ENCODE peak calls at places on chromosome 19, in six cellular contexts. G, B, A, X, L and J are unnamed samples.
A peak's percentile ranks its signal among the peaks of the same experiment; 100 is the strongest.

GRCh38 chr19:47331490-47331889 is 485 bp upstream of the C5AR2 start:
- DNase-seq in X (no peak), G (no peak), L (no peak), B (no peak), A (no peak), J (no peak)

GRCh38 chr19:21434967-21435544 is 38.1 kb downstream of the ZNF493 start:
- DNase-seq in A (no peak), X (peak; percentile 34), B (no peak), L (no peak), G (no peak), J (no peak)

GRCh38 chr19:10975374-10976036 is 14.7 kb downstream of the SMARCA4 start:
- DNase-seq in G (no peak), A (no peak), B (no peak), X (no peak), L (no peak), J (no peak)

GRCh38 chr19:16626796-16627193 is 1.2 kb downstream of the MED26 start:
- DNase-seq in G (no peak), B (no peak), X (peak; percentile 36), L (no peak), A (no peak), J (no peak)

GRCh38 chr19:10808937-10809655 is 26.9 kb downstream of the TMED1 start:
- DNase-seq in L (no peak), G (no peak), A (peak; percentile 66), X (no peak), B (peak; percentile 44), J (no peak)

GRCh38 chr19:38683393-38684077 is 36.1 kb downstream of the ACTN4 start:
- DNase-seq in X (no peak), B (peak; percentile 99), A (peak; percentile 75), G (peak; percentile 83), L (no peak), J (peak; percentile 88)

GRCh38 chr19:49861541-49862410 is 5.6 kb downstream of the PNKP start:
- DNase-seq in A (no peak), L (no peak), X (no peak), G (no peak), B (no peak), J (no peak)

GRCh38 chr19:54364775-54365257 is at the start of gene LAIR1:
- DNase-seq in L (no peak), A (no peak), B (no peak), X (no peak), G (no peak), J (no peak)

GRCh38 chr19:42555801-42556200 is 27.5 kb upstream of the CEACAM1 start:
- DNase-seq in X (no peak), B (no peak), A (no peak), G (no peak), L (no peak), J (no peak)

GRCh38 chr19:11142528-11143171 is 12.9 kb downstream of the SPC24 start:
- DNase-seq in B (peak; percentile 79), A (peak; percentile 85), G (no peak), L (no peak), X (peak; percentile 89), J (no peak)

GRCh38 chr19:6204866-6205723 is 69.6 kb downstream of the ACSBG2 start:
- DNase-seq in L (no peak), B (no peak), G (no peak), X (no peak), A (no peak), J (no peak)

GRCh38 chr19:12733907-12734214 is 623 bp downstream of the TRIR start:
- DNase-seq in A (no peak), X (no peak), B (no peak), G (no peak), L (no peak), J (no peak)

DNA sequence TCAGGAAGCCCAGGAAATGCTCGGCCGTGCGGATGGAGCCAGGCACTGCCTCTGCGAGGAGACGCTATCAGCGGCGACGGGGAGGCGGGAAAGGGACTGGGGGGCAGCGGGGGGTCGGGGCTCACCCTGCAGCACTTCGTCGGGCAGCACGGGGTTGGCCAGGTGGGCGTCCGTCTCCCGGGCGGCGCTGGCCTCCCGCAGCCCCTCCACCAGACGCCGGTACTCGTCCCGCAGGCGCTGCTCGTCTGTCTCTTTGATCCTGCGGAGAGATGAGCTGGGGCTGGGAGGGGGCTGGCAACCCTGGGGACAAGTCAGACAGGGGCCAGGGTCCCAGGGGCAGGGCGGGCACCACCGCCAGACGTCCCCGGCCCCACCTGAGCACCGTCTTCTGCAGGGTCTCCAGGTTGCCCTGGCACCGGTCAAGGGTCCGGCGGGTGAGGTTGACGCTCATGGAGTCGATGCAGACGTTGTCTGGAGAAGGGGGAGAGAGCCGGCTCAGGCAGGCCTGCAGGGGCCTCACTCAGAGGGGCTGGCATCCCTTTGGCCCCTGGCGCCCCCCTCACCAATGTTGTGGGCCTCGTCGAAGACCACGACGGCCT is 6.4 kb downstream of the ERCC2 start:
- DNase-seq in L (no peak), G (no peak), A (peak; percentile 5), B (no peak), X (no peak), J (no peak)
- TF ChIP-seq JUND in L (no peak), G (no peak), A (no peak), B (no peak), X (no peak), J (no peak)

GRCh38 chr19:48741222-48741999 is 1.0 kb upstream of the RASIP1 start:
- DNase-seq in L (no peak), G (peak; percentile 97), A (peak; percentile 94), X (peak; percentile 81), B (no peak), J (no peak)

GRCh38 chr19:48738557-48739399 is 1.6 kb downstream of the RASIP1 start:
- DNase-seq in L (peak; percentile 11), G (peak; percentile 99), X (peak; percentile 100), B (peak; percentile 82), A (peak; percentile 98), J (peak; percentile 92)

GRCh38 chr19:48740705-48741030 is 258 bp upstream of the RASIP1 start:
- DNase-seq in L (no peak), G (no peak), X (no peak), A (no peak), B (no peak), J (no peak)

GRCh38 chr19:48739400-48739825 is 997 bp downstream of the RASIP1 start:
- DNase-seq in X (peak; percentile 67), G (no peak), L (no peak), B (no peak), A (peak; percentile 54), J (no peak)

DNA sequence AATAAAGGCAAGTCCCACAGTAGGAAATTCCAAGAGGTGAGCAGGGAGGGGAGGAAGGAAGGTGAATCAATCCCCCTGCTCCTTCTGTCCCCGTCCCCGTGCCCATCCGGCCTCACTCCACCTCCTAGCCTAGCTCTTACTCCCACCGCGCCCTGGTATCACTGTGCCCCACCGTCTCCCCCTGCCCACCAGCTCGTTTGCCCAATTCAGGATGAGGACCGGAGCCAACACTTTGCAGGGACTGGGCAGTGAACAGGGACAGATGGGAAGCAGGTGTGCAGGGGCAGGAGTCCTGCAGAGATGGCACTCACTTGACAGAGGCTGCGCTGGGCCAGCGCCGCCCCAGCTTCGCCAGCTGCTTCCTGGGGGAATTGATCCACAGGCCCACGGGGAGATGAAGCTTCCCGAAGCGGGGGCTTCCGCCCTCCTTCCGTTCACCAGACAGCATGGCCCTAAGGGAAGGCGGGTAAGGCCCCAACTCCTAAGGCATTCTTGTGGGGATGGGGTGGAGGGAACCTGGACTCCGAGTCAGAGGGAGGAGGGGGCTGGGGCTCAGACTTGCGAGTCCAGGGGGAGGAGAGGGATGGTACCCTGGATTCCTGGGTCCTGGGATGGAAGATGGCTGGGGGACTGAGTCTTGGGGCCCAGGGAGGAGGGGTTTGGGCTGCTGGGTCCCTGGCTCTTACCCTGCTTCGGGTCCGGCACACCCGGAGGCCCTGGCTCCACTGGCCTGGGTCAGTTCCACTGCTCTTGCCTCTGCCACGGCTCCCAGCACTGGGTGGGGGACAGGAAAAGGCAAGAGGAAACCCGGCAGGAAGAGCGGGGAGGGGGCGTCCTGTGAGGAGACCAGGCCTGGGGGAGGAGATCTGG is at the start of gene RASIP1:
- DNase-seq in A (no peak), B (no peak), G (no peak), X (no peak), L (no peak), J (no peak)
- TF ChIP-seq JUND in A (no peak), B (no peak), G (no peak), X (no peak), L (no peak), J (no peak)

DNA sequence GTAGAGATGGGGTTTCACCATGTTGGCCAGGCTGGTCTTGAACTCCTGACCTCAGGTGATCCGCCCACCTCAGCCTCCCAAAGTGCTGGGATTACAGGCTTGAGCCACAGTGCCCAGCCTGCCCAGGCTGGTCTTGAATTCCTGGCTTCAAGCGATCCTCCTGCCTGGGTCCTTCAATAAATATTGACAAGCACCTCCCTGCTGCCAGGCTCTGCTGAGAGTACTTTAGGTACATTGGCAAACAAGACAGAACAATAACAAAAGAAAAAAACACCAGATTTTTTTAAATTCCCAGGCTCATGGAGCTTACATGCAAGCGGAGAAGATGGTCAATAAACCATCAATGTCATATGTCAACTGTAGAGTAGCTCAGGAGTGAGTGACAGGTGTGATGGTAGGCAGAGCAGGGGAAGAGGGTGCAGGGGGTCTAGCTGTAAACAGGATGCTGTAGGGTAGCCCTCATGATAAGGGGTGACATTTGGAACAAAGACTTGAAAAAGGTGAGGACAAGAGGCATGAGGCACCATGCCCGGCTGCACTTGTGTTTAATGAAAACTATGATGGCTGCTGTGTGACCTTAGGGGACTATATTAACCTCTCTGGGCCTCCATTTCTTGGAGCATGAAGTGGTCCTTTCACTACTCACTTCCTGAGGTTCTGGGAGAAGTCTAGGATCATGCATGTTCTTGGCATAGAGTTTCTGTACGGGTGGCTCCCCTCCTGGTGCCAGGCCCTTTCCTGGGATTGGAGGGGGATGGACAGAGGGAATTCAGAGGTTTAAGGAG is 19.6 kb downstream of the SULT2B1 start:
- DNase-seq in B (no peak), A (no peak), G (no peak), X (no peak), L (no peak), J (no peak)
- TF ChIP-seq JUND in B (no peak), A (no peak), G (no peak), X (no peak), L (no peak), J (no peak)

GRCh38 chr19:33638167-33639033 is 16.6 kb downstream of the CHST8 start:
- DNase-seq in L (no peak), A (no peak), B (no peak), X (no peak), G (no peak), J (no peak)

GRCh38 chr19:33641261-33641660 is 19.5 kb downstream of the CHST8 start:
- DNase-seq in B (no peak), G (no peak), A (no peak), L (no peak), X (no peak), J (no peak)

GRCh38 chr19:33640773-33641172 is 19.0 kb downstream of the CHST8 start:
- DNase-seq in G (no peak), X (no peak), B (no peak), L (no peak), A (no peak), J (no peak)

GRCh38 chr19:33641956-33642498 is 20.3 kb downstream of the CHST8 start:
- DNase-seq in X (no peak), G (no peak), L (no peak), B (no peak), A (no peak), J (no peak)

DNA sequence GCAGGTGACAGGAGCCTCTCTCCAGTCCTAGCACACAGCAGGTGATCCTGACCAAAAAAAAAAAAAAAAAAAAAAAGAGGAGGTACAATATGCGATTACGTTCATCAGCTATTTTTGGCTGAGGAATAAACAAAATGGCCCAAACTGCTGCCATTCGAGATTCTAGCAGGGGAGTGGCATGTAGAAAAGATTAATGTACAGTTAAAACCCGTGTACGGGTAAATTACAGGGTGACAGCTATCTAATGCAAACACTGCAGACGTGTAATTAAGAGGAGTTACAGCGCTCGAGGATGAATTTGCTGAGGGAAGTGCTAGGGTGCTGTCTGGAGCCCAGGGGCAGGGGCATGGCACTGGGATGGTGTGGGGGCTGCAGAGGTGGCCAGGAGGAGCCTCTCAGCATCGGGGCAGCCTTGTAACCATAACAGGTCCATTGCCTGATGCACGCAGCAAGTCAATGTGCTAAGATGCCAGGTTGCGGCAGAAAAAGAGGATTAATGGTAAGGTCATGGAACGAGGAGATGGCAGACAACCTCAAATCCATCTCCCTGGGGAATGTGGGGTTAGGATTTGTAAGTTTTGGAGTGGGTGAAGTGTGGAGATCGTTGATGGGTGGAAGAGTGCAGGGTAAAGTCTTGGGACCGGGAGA is 17.4 kb downstream of the CHST8 start:
- DNase-seq in G (no peak), A (no peak), B (no peak), L (no peak), X (no peak), J (no peak)
- TF ChIP-seq JUND in G (no peak), A (no peak), B (no peak), L (no peak), X (no peak), J (no peak)